ENCODE peak calls at places on chromosomes 16 and 17, in four cellular contexts. M is AG09319, K is thoracic aorta, H is GM10248. A is an unnamed sample.

GRCh38 chr16:57335361-57335760 is 23.2 kb upstream of the CCL22 start:
- DNase-seq in M (no peak), K (no peak), H (no peak), A (no peak)

GRCh38 chr17:80034654-80034976 is 1.1 kb downstream of the TBC1D16 start:
- DNase-seq in M (no peak), K (no peak), H (no peak), A (no peak)

GRCh38 chr17:41522301-41523224 is 3.9 kb upstream of the KRT15 start:
- DNase-seq in M (no peak), K (no peak), H (no peak), A (no peak)

GRCh38 chr16:86150646-86151371 is 251.8 kb downstream of the IRF8 start:
- DNase-seq in M (no peak), K (no peak), H (no peak), A (no peak)

GRCh38 chr17:63774982-63775290 is 966 bp downstream of the DDX42 start:
- DNase-seq in M (no peak), K (no peak), H (no peak), A (no peak)

GRCh38 chr16:4298761-4299522 is 16.9 kb upstream of the GLIS2 start:
- DNase-seq in M (peak), K (no peak), H (no peak), A (no peak)

GRCh38 chr17:79944821-79945391 is 90.8 kb downstream of the TBC1D16 start:
- DNase-seq in M (no peak), K (no peak), H (no peak), A (peak)

GRCh38 chr16:8959921-8960787 is 3.6 kb downstream of the USP7 start:
- DNase-seq in M (no peak), K (no peak), H (no peak), A (no peak)

GRCh38 chr17:72338847-72339790 is 218.3 kb downstream of the SOX9 start:
- DNase-seq in M (peak), K (no peak), H (no peak), A (no peak)

GRCh38 chr17:48002208-48002919 is 31.5 kb downstream of the CDK5RAP3 start:
- DNase-seq in M (peak), K (no peak), H (peak), A (no peak)

GRCh38 chr17:37088459-37088858 is 139.7 kb downstream of the AATF start:
- DNase-seq in M (no peak), K (no peak), H (no peak), A (no peak)

GRCh38 chr17:44314869-44315661 is 6.7 kb downstream of the RUNDC3A start:
- DNase-seq in M (no peak), K (no peak), H (peak), A (no peak)

GRCh38 chr16:7313170-7313569 is 19.5 kb upstream of the RBFOX1 start:
- DNase-seq in M (no peak), K (no peak), H (no peak), A (no peak)

GRCh38 chr16:35447010-35447558 is 1987.7 kb downstream of the TP53TG3F start:
- DNase-seq in M (no peak), K (no peak), H (no peak), A (no peak)

GRCh38 chr17:73480740-73481139 is 163.5 kb downstream of the SDK2 start:
- DNase-seq in M (no peak), K (no peak), H (no peak), A (no peak)

GRCh38 chr16:3118846-3119245 is 6.5 kb downstream of the ZNF205 start:
- DNase-seq in M (no peak), K (no peak), H (no peak), A (no peak)

GRCh38 chr16:3112058-3112880 is at the start of gene ZNF205:
- DNase-seq in M (no peak), K (no peak), H (no peak), A (no peak)

GRCh38 chr16:86429663-86430062 is 80.7 kb upstream of the FOXF1 start:
- DNase-seq in M (no peak), K (no peak), H (no peak), A (no peak)

GRCh38 chr17:4539025-4539424 is 16.2 kb downstream of the MYBBP1A start:
- DNase-seq in M (no peak), K (no peak), H (no peak), A (no peak)

GRCh38 chr17:77124192-77124908 is 16.4 kb upstream of the SEC14L1 start:
- DNase-seq in M (no peak), K (no peak), H (no peak), A (no peak)

GRCh38 chr17:35189291-35189690 is 4.9 kb downstream of the SLC35G3 start:
- DNase-seq in M (no peak), K (no peak), H (no peak), A (no peak)

GRCh38 chr17:32912218-32912897 is 15.6 kb upstream of the TMEM98 start:
- DNase-seq in M (peak), K (peak), H (no peak), A (no peak)
- TF ChIP-seq CTCF in M (peak), K (no peak), H (no peak), A (no peak)

DNA sequence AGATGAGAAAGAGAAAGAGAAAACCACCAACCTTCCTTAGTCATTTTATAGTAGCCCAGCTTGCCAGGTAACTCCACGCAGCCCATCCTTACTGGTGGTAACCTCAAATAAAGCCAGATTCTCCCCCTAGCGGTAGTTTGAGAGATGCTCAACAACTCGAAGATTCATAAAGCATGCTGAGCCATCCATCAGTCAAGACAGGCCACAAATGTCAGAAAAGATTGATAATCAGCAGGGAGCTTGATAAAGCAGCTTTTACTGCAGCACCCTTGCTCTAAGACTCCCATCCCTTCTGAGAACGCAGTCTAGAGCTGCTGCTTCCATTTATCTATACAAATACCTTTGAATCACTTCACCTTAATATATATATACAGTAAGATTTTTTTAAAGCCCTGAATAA is 451.5 kb upstream of the HSBP1 start:
- DNase-seq in M (peak), K (no peak), H (peak), A (no peak)
- TF ChIP-seq CTCF in M (peak), K (peak), H (peak), A (no peak)

GRCh38 chr16:55843105-55843395 is 10.2 kb upstream of the CES1 start:
- DNase-seq in M (no peak), K (no peak), H (no peak), A (no peak)
- TF ChIP-seq CTCF in M (no peak), K (no peak), H (no peak), A (no peak)

GRCh38 chr16:13923703-13924298 is 3.8 kb downstream of the ERCC4 start:
- DNase-seq in M (peak), K (no peak), H (peak), A (no peak)
- TF ChIP-seq CTCF in M (peak), K (peak), H (no peak), A (peak)

GRCh38 chr17:82836823-82837357 is 2.9 kb downstream of the ZNF750 start:
- DNase-seq in M (no peak), K (no peak), H (no peak), A (no peak)
- TF ChIP-seq CTCF in M (peak), K (no peak), H (no peak), A (no peak)

A was measured in activated B cell treated with CpG ODN at 0.5 μM for 24 hours.